ENCODE peak calls at places on chromosome 18, in six cellular contexts. M is AG04450; K is CD8-positive, alpha-beta T cell; I is ascending aorta; W is omental fat pad; D is vagina. Y is an unnamed sample.

GRCh38 chr18:51229328-51229727 is 31.8 kb upstream of the MEX3C start:
- DNase-seq in D (no peak), W (no peak), K (no peak), I (no peak), M (no peak), Y (no peak)

GRCh38 chr18:55220523-55220922 is 261.3 kb upstream of the CCDC68 start:
- DNase-seq in W (no peak), D (no peak), I (no peak), K (no peak), M (no peak), Y (no peak)

GRCh38 chr18:37836571-37836970 is 271.0 kb upstream of the CELF4 start:
- DNase-seq in K (no peak), D (no peak), W (no peak), M (no peak), I (no peak), Y (no peak)

GRCh38 chr18:76471593-76471992 is 23.4 kb downstream of the ZNF516 start:
- DNase-seq in I (no peak), D (no peak), M (no peak), K (no peak), W (no peak), Y (no peak)

GRCh38 chr18:46431522-46432171 is 225.4 kb downstream of the LOXHD1 start:
- DNase-seq in D (no peak), I (no peak), M (no peak), W (no peak), K (no peak), Y (no peak)

GRCh38 chr18:37378616-37379015 is 187.0 kb downstream of the CELF4 start:
- DNase-seq in W (no peak), K (no peak), D (no peak), M (no peak), I (no peak), Y (no peak)

GRCh38 chr18:9876867-9877654 is 8.7 kb upstream of the TXNDC2 start:
- DNase-seq in K (no peak), D (no peak), M (peak; percentile 78), I (peak; percentile 73), W (no peak), Y (no peak)

GRCh38 chr18:69999671-70000070 is 52.0 kb upstream of the CD226 start:
- DNase-seq in W (no peak), M (no peak), D (no peak), K (no peak), I (no peak), Y (no peak)

GRCh38 chr18:74139888-74140287 is 7.7 kb downstream of the FBXO15 start:
- DNase-seq in I (no peak), K (no peak), M (no peak), W (no peak), D (no peak), Y (no peak)

GRCh38 chr18:28890796-28891195 is 713.9 kb upstream of the CDH2 start:
- DNase-seq in M (no peak), D (no peak), I (no peak), K (no peak), W (no peak), Y (no peak)

GRCh38 chr18:73514449-73514848 is 633.2 kb downstream of the FBXO15 start:
- DNase-seq in K (no peak), M (no peak), W (no peak), I (no peak), D (no peak), Y (no peak)

GRCh38 chr18:54033087-54033486 is 191.4 kb downstream of the MBD2 start:
- DNase-seq in D (no peak), K (no peak), W (no peak), I (no peak), M (no peak), Y (no peak)

GRCh38 chr18:73638709-73639108 is 508.9 kb downstream of the FBXO15 start:
- DNase-seq in W (no peak), I (no peak), K (no peak), D (no peak), M (no peak), Y (no peak)

GRCh38 chr18:44537521-44537920 is 143.2 kb upstream of the SETBP1 start:
- DNase-seq in D (no peak), K (no peak), M (peak; percentile 21), I (peak; percentile 72), W (no peak), Y (peak; percentile 92)

GRCh38 chr18:45722899-45723298 is 1.1 kb upstream of the SLC14A1 start:
- DNase-seq in D (no peak), K (peak; percentile 69), W (peak; percentile 54), M (peak; percentile 42), I (peak; percentile 87), Y (peak; percentile 89)

GRCh38 chr18:2981212-2981728 is 31.7 kb downstream of the LPIN2 start:
- DNase-seq in M (peak; percentile 72), I (no peak), D (no peak), W (no peak), K (no peak), Y (no peak)

DNA sequence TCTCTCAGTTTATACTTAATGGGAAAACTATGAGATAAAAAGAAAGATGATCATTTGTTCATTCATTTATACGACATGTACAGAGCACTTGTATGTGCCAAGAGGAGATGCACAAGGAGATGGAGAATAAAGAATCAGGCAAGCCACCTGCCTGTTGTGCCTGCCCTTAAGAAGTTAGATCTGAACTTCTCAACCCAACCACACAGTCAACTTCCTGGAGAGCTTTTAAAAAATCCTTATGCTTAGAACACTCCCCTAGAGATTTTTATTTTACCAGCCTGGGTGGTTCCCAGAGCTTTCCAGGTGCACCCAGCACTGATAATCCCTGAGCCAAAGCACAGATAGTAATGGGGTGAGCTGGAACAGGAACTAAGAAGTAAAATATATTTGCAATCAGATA is 18.5 kb downstream of the AKAIN1 start:
- DNase-seq in W (no peak), K (no peak), D (no peak), M (no peak), I (no peak), Y (no peak)
- TF ChIP-seq CTCF in W (no peak), K (no peak), D (no peak), M (no peak), I (no peak), Y (no peak)

GRCh38 chr18:577606-578005 is 2.6 kb upstream of the CETN1 start:
- DNase-seq in W (no peak), D (no peak), M (no peak), K (no peak), I (no peak), Y (no peak)
- TF ChIP-seq CTCF in W (no peak), D (no peak), M (no peak), K (no peak), I (no peak), Y (no peak)

DNA sequence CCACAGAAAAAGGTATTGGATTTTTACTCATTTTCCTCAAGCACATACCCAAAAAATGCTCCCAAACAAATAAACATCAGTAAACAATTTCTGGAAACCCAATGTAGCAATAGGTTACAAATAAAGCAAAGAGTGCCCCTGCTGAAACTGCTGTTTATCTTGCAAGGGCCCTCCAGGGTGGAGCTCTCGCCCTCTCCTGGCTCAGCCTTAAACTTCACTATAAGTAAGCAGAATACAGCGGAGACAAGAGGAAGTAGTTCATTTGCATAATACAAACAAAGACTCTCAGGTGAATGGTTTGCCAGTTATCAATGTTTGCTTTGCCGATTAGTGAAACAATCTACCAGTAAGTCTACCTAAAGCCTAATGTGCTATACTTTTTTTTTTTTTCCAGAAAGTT is 437.6 kb downstream of the DLGAP1 start:
- DNase-seq in D (no peak), M (no peak), K (no peak), W (no peak), I (no peak), Y (no peak)
- TF ChIP-seq CTCF in D (no peak), M (peak; percentile 12), K (no peak), W (no peak), I (no peak), Y (peak; percentile 21)

GRCh38 chr18:79258447-79258846 is 137.3 kb upstream of the NFATC1 start:
- DNase-seq in K (no peak), D (no peak), I (no peak), W (no peak), M (no peak), Y (no peak)

GRCh38 chr18:79259218-79259617 is 136.5 kb upstream of the NFATC1 start:
- DNase-seq in K (no peak), D (no peak), W (no peak), M (no peak), I (no peak), Y (no peak)

GRCh38 chr18:79257480-79257879 is 138.2 kb upstream of the NFATC1 start:
- DNase-seq in I (no peak), K (no peak), M (no peak), W (no peak), D (no peak), Y (no peak)

GRCh38 chr18:79260023-79260422 is 135.7 kb upstream of the NFATC1 start:
- DNase-seq in K (no peak), W (no peak), M (no peak), D (no peak), I (no peak), Y (no peak)

DNA sequence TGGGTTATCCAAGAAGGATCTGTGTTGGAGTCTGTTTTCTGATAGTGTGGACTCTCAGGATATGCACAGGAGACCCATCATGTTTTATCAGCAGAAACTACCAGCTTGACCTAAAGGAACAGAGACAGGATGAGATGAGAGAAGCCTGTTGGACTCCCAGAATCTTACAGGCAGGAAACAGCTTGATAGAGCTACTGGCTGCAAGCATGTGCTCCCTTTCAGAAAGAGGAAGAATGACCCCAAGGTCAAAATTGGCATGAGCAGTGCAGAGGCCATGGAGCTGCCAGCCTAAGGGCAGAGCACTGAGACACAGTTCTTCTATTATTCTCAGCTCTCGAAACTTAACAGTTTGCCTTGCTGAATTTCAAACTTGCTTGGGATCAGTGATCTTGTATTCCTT is 135.2 kb upstream of the NFATC1 start:
- DNase-seq in I (no peak), D (no peak), K (no peak), W (no peak), M (no peak), Y (no peak)
- TF ChIP-seq CTCF in I (no peak), D (no peak), K (no peak), W (no peak), M (no peak), Y (no peak)

GRCh38 chr18:35026407-35027061 is 14.7 kb upstream of the MAPRE2 start:
- DNase-seq in W (no peak), K (no peak), I (no peak), M (no peak), D (no peak), Y (no peak)
- TF ChIP-seq CTCF in W (no peak), K (peak; percentile 61), I (no peak), M (peak; percentile 2), D (no peak), Y (no peak)

DNA sequence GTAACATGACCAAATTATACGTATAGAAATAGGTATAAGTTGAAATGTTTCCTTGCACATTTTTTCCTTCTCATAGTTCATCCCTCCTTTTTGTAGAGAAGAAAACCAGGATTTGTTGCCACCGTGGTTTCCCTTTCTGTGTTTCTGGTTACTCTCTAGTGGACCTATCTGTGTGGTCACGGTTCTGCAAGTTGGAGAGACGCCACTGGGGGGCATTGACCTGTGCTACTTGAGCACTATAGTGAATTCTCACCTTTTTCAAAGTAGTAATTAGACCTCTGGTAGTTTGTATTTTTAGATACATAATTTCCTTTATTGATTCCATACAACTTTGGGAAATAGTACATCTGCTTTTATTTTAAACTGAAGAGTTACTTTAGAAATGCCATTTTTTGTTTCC is 444.8 kb downstream of the PTPRM start:
- DNase-seq in D (no peak), M (no peak), K (no peak), I (no peak), W (no peak), Y (no peak)
- TF ChIP-seq CTCF in D (no peak), M (no peak), K (no peak), I (no peak), W (no peak), Y (no peak)

Y was measured in osteocyte.